ENCODE peak calls at places on chromosomes 4 and X, in five cellular contexts. T is ELF-1, C is RWPE1, Y is DMS153, U is NCI-H1105. G is an unnamed sample.

GRCh38 chr4:42906906-42907774 is 14.6 kb downstream of the GRXCR1 start:
- DNase-seq in T (no peak), C (peak; percentile 43), Y (no peak), U (no peak), G (no peak)

GRCh38 chr4:126470862-126471261 is 1156.1 kb downstream of the FAT4 start:
- DNase-seq in T (no peak), C (no peak), Y (no peak), U (no peak), G (no peak)

GRCh38 chrX:120367390-120368100 is 5.7 kb downstream of the ATP1B4 start:
- DNase-seq in T (no peak), C (no peak), Y (no peak), U (no peak), G (no peak)

GRCh38 chr4:158763462-158763861 is 5.4 kb upstream of the FNIP2 start:
- DNase-seq in T (no peak), C (no peak), Y (no peak), U (no peak), G (no peak)

GRCh38 chr4:48546336-48546735 is 56.3 kb downstream of the ZAR1 start:
- DNase-seq in T (no peak), C (peak; percentile 5), Y (no peak), U (peak; percentile 4), G (peak; percentile 12)

GRCh38 chr4:13511101-13511500 is 27.0 kb upstream of the RAB28 start:
- DNase-seq in T (no peak), C (no peak), Y (no peak), U (no peak), G (no peak)

GRCh38 chr4:2812600-2812932 is 19.7 kb downstream of the SH3BP2 start:
- DNase-seq in T (no peak), C (no peak), Y (no peak), U (no peak), G (no peak)

GRCh38 chrX:1673337-1673736 is 58.5 kb downstream of the ASMT start:
- DNase-seq in T (peak; percentile 72), C (no peak), Y (no peak), U (no peak), G (peak; percentile 46)

GRCh38 chrX:53122013-53122412 is 28.1 kb downstream of the KANTR start:
- DNase-seq in T (no peak), C (no peak), Y (no peak), U (no peak), G (no peak)

GRCh38 chrX:68440438-68440837 is 7.1 kb upstream of the OPHN1 start:
- DNase-seq in T (no peak), C (no peak), Y (no peak), U (peak; percentile 0), G (no peak)

GRCh38 chr4:68654946-68655721 is 15.3 kb downstream of the UGT2B15 start:
- DNase-seq in T (no peak), C (peak; percentile 36), Y (no peak), U (no peak), G (no peak)

GRCh38 chr4:5039800-5040199 is 11.5 kb upstream of the STK32B start:
- DNase-seq in T (no peak), C (no peak), Y (no peak), U (no peak), G (no peak)

GRCh38 chrX:66676990-66677389 is 38.1 kb upstream of the EDA2R start:
- DNase-seq in T (no peak), C (peak; percentile 1), Y (no peak), U (no peak), G (no peak)

GRCh38 chr4:82645868-82646267 is 84.1 kb upstream of the TMEM150C start:
- DNase-seq in T (no peak), C (no peak), Y (no peak), U (no peak), G (no peak)

GRCh38 chr4:76782837-76783236 is 115.1 kb downstream of the SOWAHB start:
- DNase-seq in T (no peak), C (peak; percentile 49), Y (no peak), U (no peak), G (no peak)

GRCh38 chr4:9691221-9692065 is 90.0 kb upstream of the DRD5 start:
- DNase-seq in T (peak; percentile 99), C (peak; percentile 79), Y (peak; percentile 72), U (peak; percentile 87), G (peak; percentile 85)

GRCh38 chr4:144906181-144906895 is 191.7 kb downstream of the ANAPC10 start:
- DNase-seq in T (peak; percentile 11), C (no peak), Y (no peak), U (no peak), G (no peak)

GRCh38 chr4:133402616-133403015 is 253.5 kb downstream of the PCDH10 start:
- DNase-seq in T (no peak), C (peak; percentile 13), Y (no peak), U (no peak), G (no peak)

GRCh38 chrX:136674270-136674986 is 26.5 kb downstream of the CD40LG start:
- DNase-seq in T (no peak), C (no peak), Y (no peak), U (no peak), G (no peak)

GRCh38 chr4:3041192-3042142 is 32.9 kb downstream of the HTT-AS start:
- DNase-seq in T (peak; percentile 75), C (no peak), Y (no peak), U (no peak), G (no peak)

GRCh38 chrX:97367149-97367548 is 483.4 kb downstream of the RPA4 start:
- DNase-seq in T (no peak), C (no peak), Y (no peak), U (no peak), G (no peak)

GRCh38 chr4:27178066-27178465 is 317.4 kb downstream of the STIM2 start:
- DNase-seq in T (no peak), C (no peak), Y (no peak), U (no peak), G (no peak)

GRCh38 chrX:65034641-65035450 is 58.6 kb upstream of the ZC4H2 start:
- DNase-seq in T (peak; percentile 98), C (peak; percentile 10), Y (no peak), U (peak; percentile 52), G (peak; percentile 47)

GRCh38 chr4:181007751-181008150 is 1235.5 kb upstream of the TENM3 start:
- DNase-seq in T (no peak), C (no peak), Y (no peak), U (no peak), G (no peak)

GRCh38 chr4:120754590-120754989 is 167.9 kb downstream of the PRDM5 start:
- DNase-seq in T (no peak), C (no peak), Y (no peak), U (no peak), G (no peak)

GRCh38 chr4:73721419-73721818 is 18.9 kb upstream of the CXCL8 start:
- DNase-seq in T (no peak), C (no peak), Y (no peak), U (no peak), G (no peak)

GRCh38 chr4:143403551-143403816 is 66.8 kb downstream of the GAB1 start:
- DNase-seq in T (no peak), C (no peak), Y (no peak), U (no peak), G (no peak)

GRCh38 chr4:129344058-129344457 is 248.1 kb downstream of the C4orf33 start:
- DNase-seq in T (no peak), C (peak; percentile 53), Y (peak; percentile 28), U (no peak), G (peak; percentile 39)

GRCh38 chrX:118255921-118256320 is 90.0 kb upstream of the WDR44 start:
- DNase-seq in T (no peak), C (no peak), Y (no peak), U (no peak), G (no peak)

GRCh38 chrX:8663325-8663724 is 68.6 kb downstream of the ANOS1 start:
- DNase-seq in T (peak; percentile 51), C (no peak), Y (no peak), U (no peak), G (no peak)

GRCh38 chr4:27082786-27083185 is 222.1 kb downstream of the STIM2 start:
- DNase-seq in T (no peak), C (no peak), Y (no peak), U (no peak), G (no peak)

GRCh38 chr4:137510866-137511265 is 21.4 kb downstream of the PCDH18 start:
- DNase-seq in T (no peak), C (peak; percentile 65), Y (peak; percentile 77), U (no peak), G (peak; percentile 62)